ENCODE peak calls at places on chromosomes 6 and 20, in eight cellular contexts. One of them, this sample, is unnamed.

GRCh38 chr20:5143856-5144255 is 17.0 kb downstream of the CDS2 start:
- DNase-seq in upper lobe of right lung: no peak
- DNase-seq in GM12865: no peak
- DNase-seq in kidney: no peak
- DNase-seq in bronchial epithelial cell: no peak
- DNase-seq in lung: no peak
- DNase-seq in HCT116: no peak
- DNase-seq in fibroblast of the aortic adventitia: no peak
- DNase-seq in this sample: no peak

GRCh38 chr20:57573176-57573575 is 12.3 kb downstream of the PCK1 start:
- DNase-seq in bronchial epithelial cell: no peak
- DNase-seq in lung: no peak
- DNase-seq in fibroblast of the aortic adventitia: no peak
- DNase-seq in upper lobe of right lung: no peak
- DNase-seq in kidney: peak; percentile 64
- DNase-seq in HCT116: no peak
- DNase-seq in GM12865: no peak
- DNase-seq in this sample: no peak

GRCh38 chr20:35093245-35093884 is 758 bp upstream of the TRPC4AP start:
- DNase-seq in HCT116: no peak
- DNase-seq in GM12865: no peak
- DNase-seq in upper lobe of right lung: no peak
- DNase-seq in bronchial epithelial cell: peak; percentile 84
- DNase-seq in lung: no peak
- DNase-seq in kidney: no peak
- DNase-seq in fibroblast of the aortic adventitia: peak; percentile 74
- DNase-seq in this sample: peak; percentile 82

GRCh38 chr6:149028767-149029405 is 282.1 kb downstream of the UST start:
- DNase-seq in kidney: no peak
- DNase-seq in HCT116: peak; percentile 88
- DNase-seq in lung: peak; percentile 63
- DNase-seq in GM12865: peak; percentile 95
- DNase-seq in upper lobe of right lung: no peak
- DNase-seq in fibroblast of the aortic adventitia: peak; percentile 98
- DNase-seq in bronchial epithelial cell: peak; percentile 80
- DNase-seq in this sample: peak; percentile 95

GRCh38 chr20:38631155-38632022 is 29.8 kb downstream of the ARHGAP40 start:
- DNase-seq in fibroblast of the aortic adventitia: no peak
- DNase-seq in lung: no peak
- DNase-seq in kidney: no peak
- DNase-seq in bronchial epithelial cell: peak; percentile 19
- DNase-seq in HCT116: no peak
- DNase-seq in upper lobe of right lung: no peak
- DNase-seq in GM12865: no peak
- DNase-seq in this sample: no peak

GRCh38 chr6:163337958-163338357 is 76.6 kb upstream of the QKI start:
- DNase-seq in kidney: no peak
- DNase-seq in lung: peak; percentile 68
- DNase-seq in upper lobe of right lung: peak; percentile 77
- DNase-seq in HCT116: no peak
- DNase-seq in GM12865: no peak
- DNase-seq in fibroblast of the aortic adventitia: no peak
- DNase-seq in bronchial epithelial cell: peak; percentile 70
- DNase-seq in this sample: no peak

GRCh38 chr20:3045042-3045815 is 623 bp upstream of the MRPS26 start:
- DNase-seq in HCT116: no peak
- DNase-seq in upper lobe of right lung: no peak
- DNase-seq in kidney: no peak
- DNase-seq in bronchial epithelial cell: peak; percentile 72
- DNase-seq in lung: no peak
- DNase-seq in GM12865: peak; percentile 87
- DNase-seq in fibroblast of the aortic adventitia: peak; percentile 72
- DNase-seq in this sample: peak; percentile 80

GRCh38 chr6:55866110-55866509 is 9.3 kb downstream of the BMP5 start:
- DNase-seq in lung: no peak
- DNase-seq in bronchial epithelial cell: peak; percentile 73
- DNase-seq in kidney: no peak
- DNase-seq in HCT116: no peak
- DNase-seq in fibroblast of the aortic adventitia: no peak
- DNase-seq in GM12865: no peak
- DNase-seq in upper lobe of right lung: no peak
- DNase-seq in this sample: no peak

GRCh38 chr6:156719720-156720563 is 57.2 kb upstream of the ARID1B start:
- DNase-seq in HCT116: peak; percentile 72
- DNase-seq in kidney: peak; percentile 98
- DNase-seq in bronchial epithelial cell: peak; percentile 78
- DNase-seq in fibroblast of the aortic adventitia: peak; percentile 85
- DNase-seq in upper lobe of right lung: peak; percentile 97
- DNase-seq in lung: peak; percentile 91
- DNase-seq in GM12865: peak; percentile 88
- DNase-seq in this sample: peak; percentile 85

GRCh38 chr6:42406296-42407280 is 45.1 kb downstream of the TRERF1 start:
- DNase-seq in upper lobe of right lung: no peak
- DNase-seq in bronchial epithelial cell: no peak
- DNase-seq in HCT116: no peak
- DNase-seq in GM12865: no peak
- DNase-seq in lung: no peak
- DNase-seq in fibroblast of the aortic adventitia: peak; percentile 45
- DNase-seq in kidney: no peak
- DNase-seq in this sample: peak; percentile 43

GRCh38 chr20:44597930-44598329 is 15.6 kb downstream of the PKIG start:
- DNase-seq in HCT116: no peak
- DNase-seq in fibroblast of the aortic adventitia: peak; percentile 52
- DNase-seq in kidney: no peak
- DNase-seq in bronchial epithelial cell: no peak
- DNase-seq in lung: no peak
- DNase-seq in upper lobe of right lung: no peak
- DNase-seq in GM12865: no peak
- DNase-seq in this sample: no peak

GRCh38 chr20:44600301-44600700 is 17.9 kb downstream of the PKIG start:
- DNase-seq in HCT116: no peak
- DNase-seq in lung: no peak
- DNase-seq in bronchial epithelial cell: no peak
- DNase-seq in kidney: no peak
- DNase-seq in upper lobe of right lung: no peak
- DNase-seq in GM12865: no peak
- DNase-seq in fibroblast of the aortic adventitia: no peak
- DNase-seq in this sample: no peak

GRCh38 chr20:44597516-44597915 is 15.1 kb downstream of the PKIG start:
- DNase-seq in fibroblast of the aortic adventitia: no peak
- DNase-seq in GM12865: no peak
- DNase-seq in HCT116: no peak
- DNase-seq in lung: no peak
- DNase-seq in bronchial epithelial cell: no peak
- DNase-seq in kidney: no peak
- DNase-seq in upper lobe of right lung: no peak
- DNase-seq in this sample: no peak

GRCh38 chr20:44599715-44600114 is 17.3 kb downstream of the PKIG start:
- DNase-seq in HCT116: no peak
- DNase-seq in lung: no peak
- DNase-seq in fibroblast of the aortic adventitia: no peak
- DNase-seq in GM12865: no peak
- DNase-seq in bronchial epithelial cell: no peak
- DNase-seq in kidney: no peak
- DNase-seq in upper lobe of right lung: no peak
- DNase-seq in this sample: no peak

DNA sequence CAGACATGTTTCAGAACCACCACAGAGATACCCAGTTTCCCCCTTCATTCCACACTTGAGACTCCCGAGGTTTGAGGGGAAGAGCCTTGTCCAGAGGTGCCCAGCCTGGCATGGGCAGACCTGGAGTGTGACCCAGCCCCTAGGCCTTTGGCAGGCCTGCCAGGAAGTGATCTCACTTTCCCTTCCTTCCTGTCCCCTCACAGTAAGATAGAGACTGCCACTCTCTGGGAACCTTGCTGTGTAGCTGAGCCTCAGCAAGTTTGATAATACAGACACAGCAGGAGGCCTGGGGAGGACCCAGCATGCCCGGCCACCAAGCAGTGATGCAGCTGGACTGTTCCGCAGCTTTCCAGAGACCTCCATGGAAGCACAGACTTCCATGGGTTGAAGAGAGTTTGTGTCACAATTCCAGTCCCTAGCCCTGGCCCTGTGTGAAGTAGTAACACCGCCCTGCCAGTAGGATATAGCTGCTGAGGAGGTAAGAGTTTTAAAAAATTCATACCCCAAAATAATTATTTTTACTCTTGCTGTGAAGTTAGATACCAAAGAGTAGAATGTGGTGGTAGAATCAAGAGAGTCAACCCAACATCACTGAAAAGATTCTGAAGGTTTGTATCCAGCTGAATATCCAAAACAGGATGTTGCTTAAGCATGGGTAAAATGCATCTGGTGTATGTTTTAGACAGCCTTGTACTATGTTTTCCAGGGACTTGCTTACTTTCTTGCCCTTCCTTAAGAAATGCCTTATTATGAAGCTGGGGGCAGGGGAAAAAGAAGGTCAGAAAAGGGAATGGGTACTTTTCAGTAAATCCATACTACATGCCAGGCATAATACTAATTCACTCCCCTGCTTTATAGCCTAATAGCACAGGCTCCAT is 16.3 kb downstream of the PKIG start:
- DNase-seq in GM12865: peak; percentile 68
- DNase-seq in fibroblast of the aortic adventitia: peak; percentile 27
- DNase-seq in upper lobe of right lung: no peak
- DNase-seq in kidney: no peak
- DNase-seq in bronchial epithelial cell: no peak
- DNase-seq in HCT116: no peak
- DNase-seq in lung: no peak
- DNase-seq in this sample: no peak
- TF ChIP-seq CTCF in GM12865: peak; percentile 27
- TF ChIP-seq CTCF in fibroblast of the aortic adventitia: peak; percentile 17
- TF ChIP-seq CTCF in upper lobe of right lung: peak; percentile 8
- TF ChIP-seq CTCF in kidney: no peak
- TF ChIP-seq CTCF in bronchial epithelial cell: peak; percentile 1
- TF ChIP-seq CTCF in HCT116: no peak
- TF ChIP-seq CTCF in lung: no peak
- TF ChIP-seq CTCF in this sample: peak; percentile 24

GRCh38 chr6:1913572-1913971 is 303.9 kb downstream of the FOXC1 start:
- DNase-seq in fibroblast of the aortic adventitia: no peak
- DNase-seq in kidney: no peak
- DNase-seq in GM12865: no peak
- DNase-seq in bronchial epithelial cell: no peak
- DNase-seq in lung: no peak
- DNase-seq in HCT116: no peak
- DNase-seq in upper lobe of right lung: no peak
- DNase-seq in this sample: no peak
- H3K4me3 ChIP-seq in fibroblast of the aortic adventitia: no peak overlapping the region
- H3K4me3 ChIP-seq in kidney: no peak overlapping the region
- H3K4me3 ChIP-seq in GM12865: no peak overlapping the region
- H3K4me3 ChIP-seq in bronchial epithelial cell: no peak overlapping the region
- H3K4me3 ChIP-seq in lung: no peak overlapping the region
- H3K4me3 ChIP-seq in HCT116: no peak overlapping the region
- H3K4me3 ChIP-seq in upper lobe of right lung: no peak overlapping the region
- H3K4me3 ChIP-seq in this sample: no peak overlapping the region

DNA sequence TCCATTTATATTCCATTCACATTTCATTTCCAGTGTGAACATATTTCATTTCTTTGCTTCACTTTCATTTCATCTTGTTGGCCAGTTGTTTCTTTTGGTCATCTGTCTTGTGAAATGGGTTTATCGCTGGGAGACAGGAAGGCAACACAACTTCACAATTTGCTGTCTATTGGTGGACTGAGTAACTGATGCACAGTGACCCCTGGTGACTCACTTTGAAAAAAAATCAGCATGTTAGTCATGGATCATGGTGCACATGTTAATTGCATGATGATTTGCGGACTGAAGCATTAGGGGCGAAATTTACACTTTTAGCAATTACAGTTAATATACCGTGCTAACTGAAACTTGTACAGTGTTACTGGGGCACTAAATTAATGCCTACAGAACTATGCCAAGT is 37.1 kb downstream of the SLC24A3 start:
- DNase-seq in kidney: no peak
- DNase-seq in fibroblast of the aortic adventitia: no peak
- DNase-seq in bronchial epithelial cell: peak; percentile 31
- DNase-seq in GM12865: peak; percentile 18
- DNase-seq in HCT116: no peak
- DNase-seq in upper lobe of right lung: no peak
- DNase-seq in lung: peak; percentile 26
- DNase-seq in this sample: no peak
- TF ChIP-seq CTCF in kidney: no peak
- TF ChIP-seq CTCF in fibroblast of the aortic adventitia: no peak
- TF ChIP-seq CTCF in bronchial epithelial cell: no peak
- TF ChIP-seq CTCF in GM12865: peak; percentile 12
- TF ChIP-seq CTCF in HCT116: no peak
- TF ChIP-seq CTCF in upper lobe of right lung: peak; percentile 15
- TF ChIP-seq CTCF in lung: no peak
- TF ChIP-seq CTCF in this sample: no peak

GRCh38 chr20:8130840-8131526 is 1.1 kb upstream of the PLCB1 start:
- DNase-seq in upper lobe of right lung: no peak
- DNase-seq in HCT116: no peak
- DNase-seq in bronchial epithelial cell: no peak
- DNase-seq in lung: no peak
- DNase-seq in kidney: no peak
- DNase-seq in GM12865: no peak
- DNase-seq in fibroblast of the aortic adventitia: no peak
- DNase-seq in this sample: no peak

GRCh38 chr20:8133816-8134451 is 1.9 kb downstream of the PLCB1 start:
- DNase-seq in upper lobe of right lung: no peak
- DNase-seq in GM12865: no peak
- DNase-seq in lung: no peak
- DNase-seq in kidney: no peak
- DNase-seq in fibroblast of the aortic adventitia: no peak
- DNase-seq in bronchial epithelial cell: no peak
- DNase-seq in HCT116: no peak
- DNase-seq in this sample: no peak

GRCh38 chr20:8132632-8133587 is 844 bp downstream of the PLCB1 start:
- DNase-seq in GM12865: no peak
- DNase-seq in kidney: peak; percentile 89
- DNase-seq in upper lobe of right lung: peak; percentile 73
- DNase-seq in fibroblast of the aortic adventitia: peak; percentile 48
- DNase-seq in bronchial epithelial cell: no peak
- DNase-seq in lung: peak; percentile 30
- DNase-seq in HCT116: no peak
- DNase-seq in this sample: no peak

GRCh38 chr20:8131598-8132014 is 460 bp upstream of the PLCB1 start:
- DNase-seq in kidney: no peak
- DNase-seq in HCT116: no peak
- DNase-seq in fibroblast of the aortic adventitia: peak; percentile 66
- DNase-seq in bronchial epithelial cell: no peak
- DNase-seq in GM12865: no peak
- DNase-seq in lung: no peak
- DNase-seq in upper lobe of right lung: no peak
- DNase-seq in this sample: no peak

DNA sequence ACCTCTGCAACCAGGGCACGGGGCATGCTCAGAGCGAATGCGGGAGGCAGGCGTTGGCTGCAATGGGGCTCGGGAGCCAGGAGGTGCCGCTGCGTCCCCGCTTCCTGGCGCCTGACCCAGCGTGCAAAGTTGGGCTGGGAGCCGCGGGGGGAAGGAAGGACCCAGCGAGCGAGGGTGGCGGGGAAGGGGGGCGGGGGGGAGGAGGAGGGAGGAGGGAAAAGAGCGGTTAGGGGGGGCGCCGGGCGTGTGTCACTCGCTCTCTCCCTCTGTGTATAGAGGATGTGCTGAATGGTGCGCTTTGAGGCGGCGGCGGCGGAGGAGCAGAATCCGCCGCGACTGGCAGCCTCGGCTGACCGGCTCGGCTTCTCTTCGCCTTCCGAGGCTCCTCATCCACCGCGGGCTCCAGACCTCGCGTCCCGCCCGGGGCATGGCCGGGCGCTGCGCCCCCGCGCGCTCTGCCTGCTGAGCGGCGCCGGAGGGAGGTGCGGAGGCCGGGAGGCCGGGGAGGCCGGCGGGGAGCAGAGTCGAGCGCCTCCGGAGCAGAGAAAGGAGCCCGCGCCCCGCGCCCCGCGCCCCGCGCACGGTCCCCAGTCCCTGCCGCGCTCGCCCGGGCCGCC is at the start of gene PLCB1:
- DNase-seq in fibroblast of the aortic adventitia: peak; percentile 83
- DNase-seq in upper lobe of right lung: peak; percentile 87
- DNase-seq in lung: peak; percentile 78
- DNase-seq in bronchial epithelial cell: no peak
- DNase-seq in HCT116: peak; percentile 13
- DNase-seq in kidney: peak; percentile 96
- DNase-seq in GM12865: peak; percentile 73
- DNase-seq in this sample: peak; percentile 83
- H3K4me3 ChIP-seq in fibroblast of the aortic adventitia: peak within 1 kb of the TSS; percentile 88
- H3K4me3 ChIP-seq in upper lobe of right lung: peak within 1 kb of the TSS; percentile 57
- H3K4me3 ChIP-seq in lung: peak within 1 kb of the TSS; percentile 55
- H3K4me3 ChIP-seq in bronchial epithelial cell: peak within 1 kb of the TSS; percentile 31
- H3K4me3 ChIP-seq in HCT116: peak within 1 kb of the TSS; percentile 53
- H3K4me3 ChIP-seq in kidney: peak within 1 kb of the TSS; percentile 39
- H3K4me3 ChIP-seq in GM12865: no peak within 1 kb of the TSS
- H3K4me3 ChIP-seq in this sample: peak within 1 kb of the TSS; percentile 54